ENCODE peak calls at places on chromosome 19, in nine cellular contexts. P, Y, X, W, U, S, F, G and K are unnamed samples.

GRCh38 chr19:2446390-2446789 is 10.4 kb downstream of the LMNB2 start:
- DNase-seq in G (peak; percentile 70), F (no peak), W (peak; percentile 86), Y (no peak), X (no peak), U (peak; percentile 10), P (no peak), S (no peak), K (no peak)

GRCh38 chr19:38830039-38830733 is 1.4 kb downstream of the ECH1 start:
- DNase-seq in U (peak; percentile 45), S (no peak), P (no peak), Y (peak; percentile 57), F (no peak), X (no peak), W (no peak), G (no peak), K (no peak)

GRCh38 chr19:53102186-53102585 is 1.0 kb downstream of the ZNF160 start:
- DNase-seq in X (no peak), F (no peak), G (no peak), U (no peak), W (no peak), Y (peak; percentile 6), S (peak; percentile 25), P (peak; percentile 13), K (no peak)

GRCh38 chr19:47111081-47111589 is 2.4 kb downstream of the ZC3H4 start:
- DNase-seq in P (peak; percentile 40), X (no peak), G (peak; percentile 70), F (peak; percentile 71), W (peak; percentile 18), Y (no peak), U (no peak), S (peak; percentile 33), K (no peak)

GRCh38 chr19:50255115-50255514 is 51.7 kb downstream of the MYH14 start:
- DNase-seq in G (no peak), W (no peak), X (no peak), Y (no peak), P (no peak), S (no peak), U (no peak), F (no peak), K (no peak)

GRCh38 chr19:7916137-7916907 is 1.7 kb downstream of the TGFBR3L start:
- DNase-seq in F (no peak), Y (peak; percentile 32), X (no peak), P (no peak), U (no peak), W (peak; percentile 75), G (peak; percentile 48), S (peak; percentile 65), K (no peak)

GRCh38 chr19:55488986-55489710 is 912 bp downstream of the SSC5D start:
- DNase-seq in W (no peak), F (peak; percentile 86), U (peak; percentile 49), X (no peak), S (no peak), G (no peak), P (peak; percentile 18), Y (no peak), K (no peak)

GRCh38 chr19:53600217-53600616 is 31.6 kb upstream of the DPRX start:
- DNase-seq in P (no peak), W (no peak), G (no peak), Y (no peak), F (no peak), U (no peak), S (no peak), X (no peak), K (no peak)

GRCh38 chr19:14412436-14413071 is 6.6 kb downstream of the DDX39A start:
- DNase-seq in W (no peak), G (no peak), P (no peak), F (no peak), U (no peak), S (no peak), Y (no peak), X (no peak), K (no peak)

GRCh38 chr19:29777916-29778315 is 33.9 kb upstream of the CCNE1 start:
- DNase-seq in X (no peak), P (no peak), S (no peak), U (no peak), W (no peak), G (no peak), Y (no peak), F (no peak), K (no peak)

GRCh38 chr19:3932931-3933810 is at the start of gene NMRK2:
- DNase-seq in G (no peak), S (peak; percentile 34), X (no peak), U (no peak), F (no peak), W (no peak), P (no peak), Y (no peak), K (no peak)